ENCODE peak calls at places on chromosomes 13 and 19, in nine cellular contexts. T, H, N, M, R, I, J, O and K are unnamed samples.

GRCh38 chr13:85261757-85262346 is 537.4 kb downstream of the SLITRK6 start:
- DNase-seq in R (no peak), J (no peak), N (no peak), H (no peak), I (no peak), M (peak), T (no peak), O (no peak), K (no peak)

GRCh38 chr13:107361666-107362065 is 793.7 kb upstream of the ARGLU1 start:
- DNase-seq in R (no peak), T (no peak), H (no peak), O (peak), N (no peak), I (no peak), J (no peak), M (peak), K (no peak)

GRCh38 chr19:1650627-1651009 is 1.8 kb downstream of the TCF3 start:
- DNase-seq in N (no peak), J (no peak), H (peak), O (no peak), T (no peak), I (no peak), R (peak), M (peak), K (no peak)

GRCh38 chr13:91399189-91400093 is 1.0 kb downstream of the GPC5 start:
- DNase-seq in J (peak), N (no peak), H (peak), I (no peak), R (no peak), O (no peak), T (no peak), M (no peak), K (no peak)

GRCh38 chr19:32489971-32490370 is 84.4 kb downstream of the DPY19L3 start:
- DNase-seq in R (no peak), M (peak), H (no peak), I (no peak), O (no peak), T (no peak), N (no peak), J (no peak), K (no peak)

GRCh38 chr13:110565296-110565695 is 3.8 kb upstream of the RAB20 start:
- DNase-seq in M (no peak), T (no peak), H (no peak), O (no peak), I (peak), N (no peak), J (no peak), R (no peak), K (no peak)

GRCh38 chr19:9865732-9866627 is 30.9 kb downstream of the PIN1 start:
- DNase-seq in J (peak), T (no peak), N (no peak), R (no peak), H (no peak), O (no peak), M (no peak), I (no peak), K (no peak)

GRCh38 chr19:16737909-16738308 is 18.3 kb downstream of the NWD1 start:
- DNase-seq in I (peak), J (no peak), R (no peak), H (no peak), N (no peak), O (no peak), M (peak), T (peak), K (no peak)

GRCh38 chr19:15640904-15641597 is 354 bp downstream of the CYP4F3 start:
- DNase-seq in R (no peak), T (no peak), J (no peak), H (no peak), M (no peak), O (no peak), I (no peak), N (no peak), K (no peak)

GRCh38 chr13:99657848-99658265 is 156.6 kb downstream of the TM9SF2 start:
- DNase-seq in O (no peak), I (no peak), T (no peak), H (peak), R (peak), N (no peak), M (no peak), J (peak), K (peak)

GRCh38 chr19:4550479-4551050 is 8.9 kb downstream of the SEMA6B start:
- DNase-seq in T (no peak), J (no peak), M (no peak), R (no peak), O (no peak), I (no peak), N (no peak), H (no peak), K (no peak)

GRCh38 chr13:40317980-40318327 is 348.5 kb downstream of the FOXO1 start:
- DNase-seq in J (no peak), H (no peak), O (no peak), M (no peak), I (no peak), N (no peak), T (no peak), R (no peak), K (no peak)

GRCh38 chr13:112704634-112705145 is 14.9 kb downstream of the ATP11A start:
- DNase-seq in R (no peak), N (no peak), M (no peak), I (no peak), O (no peak), T (no peak), H (no peak), J (no peak), K (no peak)